ENCODE peak calls at places on chromosomes 11 and 22, in six cellular contexts. L is brain microvascular endothelial cell, R is bronchial epithelial cell, F is left lung, K is WTC11, B is AG10803. W is an unnamed sample.

GRCh38 chr11:47518212-47518959 is 34.5 kb downstream of the CELF1 start:
- DNase-seq in F (no peak), K (no peak), R (no peak), L (no peak), B (no peak), W (no peak)

GRCh38 chr11:22920939-22921565 is 60.8 kb upstream of the CCDC179 start:
- DNase-seq in K (peak; percentile 21), L (peak; percentile 70), F (no peak), R (peak; percentile 55), B (peak; percentile 45), W (peak; percentile 10)

GRCh38 chr11:118996926-118997626 is 862 bp upstream of the CENATAC start:
- DNase-seq in R (no peak), L (no peak), F (no peak), B (peak; percentile 25), K (no peak), W (no peak)

GRCh38 chr11:15406952-15407351 is 292.2 kb downstream of the INSC start:
- DNase-seq in R (no peak), L (no peak), K (no peak), F (no peak), B (no peak), W (no peak)

GRCh38 chr11:17553249-17553546 is 6.1 kb downstream of the OTOG start:
- DNase-seq in F (no peak), R (no peak), K (no peak), B (no peak), L (no peak), W (no peak)

GRCh38 chr22:33409134-33409533 is 351.0 kb upstream of the SYN3 start:
- DNase-seq in F (no peak), B (no peak), R (no peak), K (no peak), L (no peak), W (no peak)

GRCh38 chr11:121439337-121439736 is 12.8 kb upstream of the SORL1 start:
- DNase-seq in L (no peak), F (no peak), R (no peak), B (no peak), K (no peak), W (no peak)

GRCh38 chr11:1050581-1051355 is 14.2 kb upstream of the MUC6 start:
- DNase-seq in K (peak; percentile 85), L (peak; percentile 23), R (peak; percentile 76), B (peak; percentile 41), F (peak; percentile 61), W (peak; percentile 71)

GRCh38 chr11:75163917-75164316 is 13.0 kb downstream of the SLCO2B1 start:
- DNase-seq in B (no peak), K (no peak), F (no peak), R (no peak), L (no peak), W (no peak)

GRCh38 chr22:17777005-17777716 is 2.9 kb upstream of the BID start:
- DNase-seq in L (no peak), K (no peak), R (no peak), B (no peak), F (peak; percentile 75), W (no peak)

DNA sequence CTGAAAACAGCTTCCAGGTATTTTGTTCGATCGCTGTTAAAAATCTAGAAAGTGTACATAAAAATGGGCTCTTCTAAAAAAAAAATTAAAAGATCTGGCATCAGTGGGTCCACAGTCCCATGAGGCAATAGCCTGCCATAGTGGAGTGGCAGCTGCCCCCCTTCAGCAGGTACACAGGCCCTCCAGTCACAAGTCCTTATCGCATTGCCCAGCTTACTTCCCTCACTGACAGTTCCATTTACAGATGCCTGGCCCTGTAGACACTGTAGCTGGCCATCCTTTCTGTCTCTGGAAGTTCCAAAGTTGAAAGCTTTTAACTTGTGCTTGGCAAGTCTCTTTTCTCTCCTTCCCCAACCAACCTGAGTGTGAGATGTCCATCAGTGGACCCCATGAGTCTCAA is 11.4 kb downstream of the ZNRF3 start:
- DNase-seq in B (no peak), K (no peak), F (no peak), L (no peak), R (no peak), W (no peak)
- TF ChIP-seq CTCF in B (no peak), K (no peak), F (no peak), L (no peak), R (no peak), W (no peak)

DNA sequence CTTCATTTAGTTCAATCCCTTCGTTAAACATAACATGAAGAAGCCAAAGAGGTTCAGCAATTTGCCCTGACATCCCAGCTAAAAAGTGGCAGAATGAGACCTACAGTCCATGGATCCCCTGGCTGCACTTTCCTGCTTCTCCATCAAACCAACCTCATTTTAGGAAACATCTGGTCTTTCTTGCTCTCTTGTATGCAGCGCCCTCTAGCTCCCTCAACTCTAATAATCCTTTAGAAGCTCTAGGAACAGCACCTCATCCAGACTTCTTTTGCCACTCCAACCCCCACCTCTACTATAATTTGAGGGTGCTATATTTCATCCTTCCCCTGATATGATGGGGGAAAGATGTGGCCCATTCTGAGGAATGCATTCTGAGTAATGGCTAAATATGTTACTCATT is 7.4 kb downstream of the CNTF start:
- DNase-seq in R (peak; percentile 38), F (no peak), B (peak; percentile 71), K (no peak), L (peak; percentile 49), W (no peak)
- TF ChIP-seq CTCF in R (peak; percentile 67), F (peak; percentile 27), B (peak; percentile 79), K (no peak), L (peak; percentile 75), W (peak; percentile 55)

DNA sequence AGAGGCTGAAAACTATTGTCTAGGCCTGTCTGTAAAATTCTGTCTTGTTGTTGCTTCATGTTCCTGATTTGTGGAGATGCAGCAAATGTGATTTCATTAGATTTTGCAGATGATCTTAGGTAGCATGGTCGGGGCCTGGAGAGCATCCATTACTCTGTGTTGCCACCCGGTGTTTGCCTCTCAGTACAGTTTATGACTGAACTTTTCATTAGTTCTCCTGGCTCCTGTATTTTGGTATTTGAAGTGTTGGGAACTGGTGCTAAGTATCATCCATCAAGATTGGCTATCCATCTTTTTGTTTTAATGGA is 7.7 kb downstream of the YWHAH start:
- DNase-seq in F (no peak), K (no peak), R (no peak), B (peak; percentile 18), L (no peak), W (no peak)
- TF ChIP-seq CTCF in F (no peak), K (no peak), R (no peak), B (peak; percentile 25), L (peak; percentile 24), W (no peak)

GRCh38 chr11:65392186-65392829 is 5.9 kb downstream of the FRMD8 start:
- DNase-seq in L (no peak), K (no peak), F (no peak), B (no peak), R (no peak), W (no peak)

GRCh38 chr11:65392899-65393298 is 6.5 kb downstream of the FRMD8 start:
- DNase-seq in F (no peak), K (no peak), R (no peak), L (no peak), B (no peak), W (no peak)

GRCh38 chr11:65389294-65389980 is 3.0 kb downstream of the FRMD8 start:
- DNase-seq in K (no peak), R (no peak), B (no peak), F (no peak), L (no peak), W (no peak)

GRCh38 chr11:65390099-65390941 is 3.9 kb downstream of the FRMD8 start:
- DNase-seq in B (peak; percentile 9), K (no peak), L (no peak), F (no peak), R (no peak), W (no peak)

GRCh38 chr11:65391007-65391406 is 4.6 kb downstream of the FRMD8 start:
- DNase-seq in L (no peak), R (no peak), K (peak; percentile 40), F (no peak), B (peak; percentile 49), W (no peak)
- TF ChIP-seq CTCF in L (peak; percentile 22), R (no peak), K (no peak), F (no peak), B (peak; percentile 12), W (no peak)

GRCh38 chr11:46305295-46305694 is 27.8 kb downstream of the CREB3L1 start:
- DNase-seq in B (no peak), L (peak; percentile 35), K (no peak), F (no peak), R (peak; percentile 36), W (no peak)
- TF ChIP-seq CTCF in B (peak; percentile 30), L (peak; percentile 59), K (no peak), F (no peak), R (peak; percentile 10), W (no peak)